ENCODE peak calls at places on chromosome 22, in ten cellular contexts. L, K, Y, V, B, D, E, X, F and J are unnamed samples.

GRCh38 chr22:43819691-43820670 is 7.9 kb upstream of the EFCAB6 start:
- DNase-seq in L (no peak), K (no peak), Y (no peak), V (no peak), B (no peak), D (no peak), E (no peak), X (no peak), F (peak), J (no peak)

GRCh38 chr22:40042312-40042711 is 47.6 kb downstream of the FAM83F start:
- DNase-seq in L (no peak), K (no peak), Y (no peak), V (no peak), B (no peak), D (no peak), E (no peak), X (no peak), F (no peak), J (no peak)

GRCh38 chr22:23180893-23181762 is 819 bp downstream of the BCR start:
- DNase-seq in L (peak), K (no peak), Y (peak), V (no peak), B (no peak), D (no peak), E (peak), X (peak), F (no peak), J (no peak)

GRCh38 chr22:41397143-41397811 is 15.5 kb downstream of the TEF start:
- DNase-seq in L (no peak), K (no peak), Y (no peak), V (no peak), B (no peak), D (no peak), E (no peak), X (no peak), F (no peak), J (no peak)

GRCh38 chr22:40041738-40042137 is 47.0 kb downstream of the FAM83F start:
- DNase-seq in L (no peak), K (no peak), Y (no peak), V (no peak), B (no peak), D (no peak), E (no peak), X (no peak), F (no peak), J (no peak)

GRCh38 chr22:50314455-50315288 is 7.2 kb upstream of the PLXNB2 start:
- DNase-seq in L (peak), K (no peak), Y (peak), V (no peak), B (no peak), D (no peak), E (peak), X (peak), F (no peak), J (no peak)

GRCh38 chr22:29917052-29917902 is 34.3 kb downstream of the MTMR3 start:
- DNase-seq in L (no peak), K (peak), Y (no peak), V (no peak), B (peak), D (no peak), E (no peak), X (no peak), F (no peak), J (no peak)

GRCh38 chr22:45975266-45976161 is 1.4 kb downstream of the WNT7B start:
- DNase-seq in L (no peak), K (no peak), Y (no peak), V (no peak), B (no peak), D (peak), E (no peak), X (no peak), F (no peak), J (no peak)

GRCh38 chr22:46013460-46014416 is 36.8 kb upstream of the WNT7B start:
- DNase-seq in L (peak), K (peak), Y (peak), V (peak), B (peak), D (peak), E (peak), X (peak), F (peak), J (peak)

GRCh38 chr22:32058656-32059280 is 15.7 kb downstream of the SLC5A1 start:
- DNase-seq in L (no peak), K (no peak), Y (no peak), V (no peak), B (no peak), D (no peak), E (no peak), X (no peak), F (no peak), J (no peak)

GRCh38 chr22:48592931-48593330 is 1234.7 kb downstream of the BRD1 start:
- DNase-seq in L (no peak), K (no peak), Y (no peak), V (no peak), B (no peak), D (no peak), E (no peak), X (no peak), F (no peak), J (no peak)

GRCh38 chr22:45612451-45612901 is 59.2 kb upstream of the ATXN10 start:
- DNase-seq in L (peak), K (peak), Y (peak), V (no peak), B (peak), D (peak), E (no peak), X (peak), F (no peak), J (no peak)

GRCh38 chr22:47022475-47022874 is 260.0 kb downstream of the TBC1D22A start:
- DNase-seq in L (no peak), K (no peak), Y (peak), V (no peak), B (no peak), D (no peak), E (no peak), X (no peak), F (no peak), J (no peak)

GRCh38 chr22:38417252-38418060 is 37.5 kb downstream of the KCNJ4 start:
- DNase-seq in L (no peak), K (no peak), Y (no peak), V (no peak), B (no peak), D (no peak), E (no peak), X (no peak), F (no peak), J (no peak)

GRCh38 chr22:37061611-37062365 is 10.2 kb downstream of the KCTD17 start:
- DNase-seq in L (no peak), K (no peak), Y (no peak), V (no peak), B (no peak), D (no peak), E (no peak), X (no peak), F (no peak), J (no peak)

GRCh38 chr22:23790819-23791736 is 4.3 kb downstream of the SMARCB1 start:
- DNase-seq in L (no peak), K (peak), Y (no peak), V (no peak), B (peak), D (no peak), E (no peak), X (no peak), F (no peak), J (no peak)